ENCODE peak calls at places on chromosome 19, in five cellular contexts. J is heart left ventricle; O is HFF-Myc; U is effector memory CD4-positive, alpha-beta T cell; L is mesenchymal stem cell. A is an unnamed sample.

GRCh38 chr19:38769635-38770211 is 3.6 kb downstream of the LGALS7 start:
- DNase-seq in J (peak), O (no peak), U (peak), L (peak), A (no peak)

GRCh38 chr19:55172741-55173140 is 6.3 kb upstream of the DNAAF3 start:
- DNase-seq in J (no peak), O (no peak), U (no peak), L (peak), A (no peak)

GRCh38 chr19:5321851-5322681 is 18.5 kb downstream of the PTPRS start:
- DNase-seq in J (no peak), O (no peak), U (no peak), L (no peak), A (no peak)

GRCh38 chr19:13847900-13848677 is 28.8 kb upstream of the NANOS3 start:
- DNase-seq in J (no peak), O (no peak), U (peak), L (no peak), A (no peak)

GRCh38 chr19:19063183-19064097 is at the start of gene SLC25A42:
- DNase-seq in J (peak), O (peak), U (peak), L (peak), A (peak)

GRCh38 chr19:6677924-6678689 is 8.1 kb upstream of the TNFSF14 start:
- DNase-seq in J (peak), O (no peak), U (peak), L (no peak), A (no peak)

GRCh38 chr19:17185590-17185989 is 29.6 kb upstream of the USE1 start:
- DNase-seq in J (no peak), O (no peak), U (no peak), L (no peak), A (no peak)

GRCh38 chr19:21308778-21309177 is 20.4 kb downstream of the ZNF708 start:
- DNase-seq in J (no peak), O (no peak), U (no peak), L (no peak), A (no peak)

GRCh38 chr19:623974-624373 is 9.4 kb downstream of the POLRMT start:
- DNase-seq in J (no peak), O (peak), U (no peak), L (peak), A (peak)

GRCh38 chr19:55683449-55684261 is 8.6 kb downstream of the EPN1 start:
- DNase-seq in J (no peak), O (no peak), U (no peak), L (no peak), A (no peak)

GRCh38 chr19:54882758-54883157 is 8.7 kb downstream of the FCAR start:
- DNase-seq in J (no peak), O (no peak), U (no peak), L (no peak), A (no peak)

GRCh38 chr19:6730153-6730804 is 7.1 kb downstream of the GPR108 start:
- DNase-seq in J (no peak), O (no peak), U (peak), L (no peak), A (no peak)

GRCh38 chr19:5286465-5287029 is 54.1 kb downstream of the PTPRS start:
- DNase-seq in J (no peak), O (no peak), U (no peak), L (no peak), A (no peak)

GRCh38 chr19:55907286-55907685 is 24.9 kb downstream of the NLRP13 start:
- DNase-seq in J (no peak), O (no peak), U (no peak), L (no peak), A (no peak)

GRCh38 chr19:49555600-49556411 is 24.6 kb downstream of the NOSIP start:
- DNase-seq in J (peak), O (no peak), U (peak), L (peak), A (no peak)

GRCh38 chr19:4547303-4548237 is 7.7 kb upstream of the LRG1 start:
- DNase-seq in J (no peak), O (no peak), U (no peak), L (no peak), A (no peak)

GRCh38 chr19:33724021-33724722 is 72.5 kb upstream of the KCTD15 start:
- DNase-seq in J (no peak), O (no peak), U (no peak), L (no peak), A (no peak)

GRCh38 chr19:29467824-29468401 is 57.9 kb upstream of the VSTM2B start:
- DNase-seq in J (no peak), O (peak), U (no peak), L (no peak), A (no peak)
- H3K4me3 ChIP-seq in J (no peak), O (no peak), U (no peak), L (no peak), A (no peak)

DNA sequence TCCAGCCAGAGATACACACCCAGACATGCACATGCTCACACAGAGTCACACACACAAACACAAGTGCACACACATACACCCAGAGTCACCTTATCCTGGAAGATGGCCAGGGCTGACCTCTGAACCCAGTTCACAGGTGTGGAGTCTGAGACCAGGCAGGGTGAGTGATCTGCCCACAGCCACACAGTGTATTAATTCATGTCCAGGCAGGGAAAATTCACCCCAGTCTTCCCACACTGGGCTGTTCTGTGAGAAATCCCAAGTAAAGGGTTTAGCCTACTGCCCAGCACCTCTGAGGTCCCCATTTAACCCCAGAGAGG is 2.0 kb downstream of the POU2F2 start:
- DNase-seq in J (no peak), O (no peak), U (no peak), L (no peak), A (no peak)
- H3K4me3 ChIP-seq in J (no peak), O (peak), U (peak), L (no peak), A (peak)

GRCh38 chr19:2524361-2524839 is 48.5 kb downstream of the GADD45B start:
- DNase-seq in J (no peak), O (no peak), U (no peak), L (no peak), A (no peak)
- H3K4me3 ChIP-seq in J (no peak), O (no peak), U (no peak), L (no peak), A (peak)

GRCh38 chr19:53193534-53194222 is 520 bp upstream of the ZNF665 start:
- DNase-seq in J (no peak), O (no peak), U (no peak), L (no peak), A (no peak)
- H3K4me3 ChIP-seq in J (peak), O (no peak), U (no peak), L (no peak), A (peak)

GRCh38 chr19:1809663-1810062 is 2.4 kb downstream of the ATP8B3 start:
- DNase-seq in J (no peak), O (no peak), U (no peak), L (no peak), A (no peak)

GRCh38 chr19:1811942-1812425 is at the start of gene ATP8B3:
- DNase-seq in J (no peak), O (no peak), U (peak), L (no peak), A (no peak)

GRCh38 chr19:1810439-1811160 is 1.5 kb downstream of the ATP8B3 start:
- DNase-seq in J (no peak), O (no peak), U (no peak), L (no peak), A (no peak)

GRCh38 chr19:1812426-1813196 is 535 bp upstream of the ATP8B3 start:
- DNase-seq in J (peak), O (peak), U (peak), L (peak), A (peak)

GRCh38 chr19:1811472-1811894 is 593 bp downstream of the ATP8B3 start:
- DNase-seq in J (no peak), O (no peak), U (peak), L (peak), A (no peak)
- H3K4me3 ChIP-seq in J (peak), O (peak), U (peak), L (peak), A (peak)

DNA sequence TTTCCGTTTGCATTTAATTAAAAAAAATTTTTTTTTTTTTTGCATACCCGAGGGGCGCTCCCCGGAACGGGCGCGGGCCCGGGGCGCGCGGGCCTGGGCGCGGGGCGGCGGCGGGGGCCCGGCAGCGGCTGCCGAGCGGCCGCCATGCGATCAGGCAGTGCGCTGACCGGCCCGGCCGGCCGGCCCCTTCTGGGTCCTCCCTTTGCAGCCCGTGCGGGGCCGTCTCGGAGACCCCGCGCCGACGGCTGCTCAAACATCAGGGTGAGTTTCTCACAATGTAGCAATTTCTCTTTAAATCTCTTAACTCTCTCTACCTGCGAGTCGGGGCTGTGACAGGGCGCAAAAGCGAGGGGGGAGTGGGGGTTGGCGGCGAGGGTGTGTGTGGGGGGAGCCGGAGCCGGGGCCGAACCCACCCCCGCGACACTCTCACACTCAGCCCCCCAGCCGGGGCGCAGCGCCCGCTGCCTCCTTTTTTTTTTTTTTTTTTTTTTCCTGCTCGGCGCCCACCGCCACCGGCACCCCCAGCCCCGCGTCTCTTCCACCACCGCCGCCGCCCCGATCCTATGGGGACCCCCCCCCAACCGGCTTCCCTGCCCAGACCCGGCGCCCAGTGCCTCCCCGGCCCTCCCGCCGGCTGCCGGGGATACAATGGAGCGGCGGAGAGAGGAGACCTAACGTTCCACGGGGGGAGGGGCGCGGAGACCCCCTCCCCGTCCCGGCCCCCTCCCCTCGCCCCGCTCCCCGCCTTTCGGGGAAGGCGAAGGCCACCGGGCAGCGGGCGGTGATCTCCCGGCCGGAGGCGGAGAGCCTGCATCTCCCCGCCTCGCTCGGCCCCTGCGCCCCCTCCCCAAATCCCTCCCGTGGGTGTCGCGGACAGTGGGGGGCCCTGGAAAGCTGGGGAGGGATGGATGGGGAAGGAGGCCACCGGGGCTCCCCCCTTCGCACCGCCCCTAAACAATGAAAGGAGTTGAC is at the start of gene BICRA:
- DNase-seq in J (peak), O (peak), U (peak), L (peak), A (no peak)
- H3K4me3 ChIP-seq in J (peak), O (peak), U (peak), L (peak), A (peak)

DNA sequence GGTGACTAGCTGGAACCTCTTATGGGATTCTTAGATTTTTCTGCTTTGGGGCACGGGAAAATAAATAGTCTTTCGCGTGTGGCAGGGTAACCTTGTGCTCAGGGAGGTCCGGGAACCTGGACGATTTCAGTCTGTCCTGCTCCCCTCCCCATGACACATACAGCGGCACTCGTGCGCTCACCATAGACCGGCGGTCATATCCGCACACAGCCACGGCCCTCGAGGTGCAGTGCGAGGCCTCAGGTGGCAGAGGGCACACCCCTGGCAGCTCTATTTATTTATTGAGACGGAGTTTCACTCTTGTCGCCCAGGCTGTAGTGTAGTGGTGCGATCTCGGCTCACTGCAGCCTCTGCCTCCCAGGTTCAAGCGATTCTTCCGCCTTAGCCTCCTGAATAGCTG is 3.0 kb downstream of the ONECUT3 start:
- DNase-seq in J (no peak), O (no peak), U (no peak), L (no peak), A (no peak)
- H3K4me3 ChIP-seq in J (no peak), O (no peak), U (no peak), L (no peak), A (no peak)